ENCODE peak calls at places on chromosomes 11 and 22, in four cellular contexts. S, Y, Q and E are unnamed samples.

GRCh38 chr11:83223457-83223856 is 29.9 kb downstream of the ANKRD42 start:
- DNase-seq in Y (no peak), S (no peak), Q (no peak), E (no peak)

GRCh38 chr11:73359341-73359740 is 16.9 kb upstream of the RELT start:
- DNase-seq in Y (no peak), S (no peak), Q (no peak), E (no peak)

GRCh38 chr22:46627806-46628482 is 7.8 kb downstream of the GRAMD4 start:
- DNase-seq in Q (no peak), S (no peak), Y (no peak), E (no peak)

GRCh38 chr11:70775386-70775785 is 377.1 kb downstream of the CTTN start:
- DNase-seq in Y (no peak), S (no peak), Q (no peak), E (no peak)

GRCh38 chr22:32444068-32444467 is 20.2 kb downstream of the BPIFC start:
- DNase-seq in Q (no peak), S (peak; percentile 16), Y (peak; percentile 66), E (no peak)

GRCh38 chr11:126926376-126926791 is 74.2 kb downstream of the KIRREL3 start:
- DNase-seq in S (no peak), Y (no peak), Q (no peak), E (no peak)

GRCh38 chr11:3226846-3227567 is 5.2 kb downstream of the MRGPRE start:
- DNase-seq in Q (no peak), S (no peak), Y (no peak), E (no peak)

GRCh38 chr11:94948070-94948617 is 25.2 kb downstream of the CWC15 start:
- DNase-seq in Q (peak; percentile 93), S (no peak), Y (no peak), E (no peak)